ENCODE peak calls at places on chromosomes 7 and 10, in four cellular contexts. C, B, O and Z are unnamed samples.

GRCh38 chr7:69706070-69706469 is 107.8 kb downstream of the AUTS2 start:
- DNase-seq in C (no peak), B (no peak), O (no peak), Z (no peak)

GRCh38 chr10:61477469-61477868 is 24.3 kb upstream of the TMEM26 start:
- DNase-seq in O (no peak), C (no peak), B (no peak), Z (no peak)

GRCh38 chr10:69801094-69801433 is 642 bp upstream of the COL13A1 start:
- DNase-seq in B (peak), C (peak), O (no peak), Z (peak)

GRCh38 chr7:74343281-74344127 is 54.3 kb downstream of the CLIP2 start:
- DNase-seq in B (no peak), O (peak), C (no peak), Z (peak)

GRCh38 chr7:147298611-147299043 is 1182.0 kb downstream of the CNTNAP2 start:
- DNase-seq in O (no peak), B (no peak), C (no peak), Z (no peak)

GRCh38 chr7:121531175-121532070 is 135.3 kb upstream of the FAM3C start:
- DNase-seq in O (no peak), C (no peak), B (no peak), Z (no peak)

GRCh38 chr7:134792968-134793367 is 13.5 kb downstream of the CALD1 start:
- DNase-seq in C (peak), B (peak), O (no peak), Z (peak)

GRCh38 chr10:110076559-110077318 is 69.0 kb downstream of the ADD3 start:
- DNase-seq in O (no peak), B (peak), C (no peak), Z (peak)

GRCh38 chr10:32948451-32948850 is 9.6 kb downstream of the ITGB1 start:
- DNase-seq in O (no peak), B (no peak), C (no peak), Z (no peak)

GRCh38 chr7:84113906-84114875 is 80.4 kb downstream of the SEMA3A start:
- DNase-seq in B (no peak), O (no peak), C (no peak), Z (no peak)

GRCh38 chr7:18117482-18117881 is 89.8 kb upstream of the PRPS1L1 start:
- DNase-seq in O (no peak), B (peak), C (no peak), Z (no peak)

GRCh38 chr7:46058424-46058823 is 137.4 kb upstream of the IGFBP3 start:
- DNase-seq in B (no peak), O (no peak), C (no peak), Z (peak)

GRCh38 chr10:33460461-33461294 is 126.2 kb upstream of the NRP1 start:
- DNase-seq in O (no peak), C (peak), B (peak), Z (peak)

GRCh38 chr7:141533149-141533949 is 17.9 kb upstream of the AGK start:
- DNase-seq in B (peak), O (peak), C (peak), Z (peak)

GRCh38 chr10:33234779-33235178 is 99.7 kb downstream of the NRP1 start:
- DNase-seq in O (no peak), C (no peak), B (no peak), Z (peak)

GRCh38 chr7:44914992-44915607 is 29.8 kb upstream of the PURB start:
- DNase-seq in O (no peak), B (no peak), C (no peak), Z (no peak)

GRCh38 chr10:47095848-47096612 is 184.8 kb downstream of the PTPN20 start:
- DNase-seq in O (no peak), B (no peak), C (no peak), Z (no peak)

GRCh38 chr7:1899201-1899600 is 229.1 kb downstream of the ELFN1 start:
- DNase-seq in B (no peak), O (no peak), C (no peak), Z (peak)

GRCh38 chr10:18142151-18142550 is 1.9 kb downstream of the CACNB2 start:
- DNase-seq in C (no peak), O (no peak), B (no peak), Z (peak)

GRCh38 chr7:45980181-45980905 is 59.3 kb upstream of the IGFBP3 start:
- DNase-seq in C (no peak), O (no peak), B (no peak), Z (peak)

GRCh38 chr10:60526024-60526585 is 136.4 kb upstream of the ANK3 start:
- DNase-seq in C (no peak), O (no peak), B (no peak), Z (no peak)

GRCh38 chr10:85280014-85280413 is 951.6 kb downstream of the CCSER2 start:
- DNase-seq in B (peak), C (no peak), O (no peak), Z (no peak)

GRCh38 chr10:126646101-126646500 is 24.4 kb downstream of the C10orf90 start:
- DNase-seq in B (no peak), C (no peak), O (no peak), Z (peak)

GRCh38 chr10:93386496-93387369 is 95.4 kb downstream of the MYOF start:
- DNase-seq in C (peak), O (no peak), B (no peak), Z (peak)

GRCh38 chr7:118250860-118251494 is 26.5 kb downstream of the ANKRD7 start:
- DNase-seq in C (no peak), O (no peak), B (no peak), Z (no peak)

GRCh38 chr10:11527700-11528255 is 83.7 kb downstream of the USP6NL start:
- DNase-seq in O (no peak), C (no peak), B (no peak), Z (no peak)

GRCh38 chr7:54722026-54722425 is 37.0 kb downstream of the SEC61G start:
- DNase-seq in O (no peak), B (no peak), C (no peak), Z (no peak)

GRCh38 chr10:70758757-70759514 is 26.2 kb downstream of the TBATA start:
- DNase-seq in O (peak), B (peak), C (peak), Z (peak)

GRCh38 chr7:22187691-22188348 is 169.1 kb downstream of the RAPGEF5 start:
- DNase-seq in C (no peak), O (no peak), B (no peak), Z (no peak)

GRCh38 chr7:5375925-5376324 is 47.7 kb downstream of the TNRC18 start:
- DNase-seq in O (no peak), C (no peak), B (no peak), Z (no peak)

GRCh38 chr7:111210996-111211395 is 120.1 kb downstream of the LRRN3 start:
- DNase-seq in B (no peak), O (no peak), C (no peak), Z (peak)

GRCh38 chr7:95691464-95691863 is 80.9 kb upstream of the DYNC1I1 start:
- DNase-seq in O (no peak), B (no peak), C (no peak), Z (no peak)

GRCh38 chr7:2621061-2621828 is 10.5 kb upstream of the TTYH3 start:
- DNase-seq in O (no peak), C (peak), B (peak), Z (peak)

GRCh38 chr7:105399043-105399725 is 10.5 kb upstream of the SRPK2 start:
- DNase-seq in O (no peak), C (no peak), B (no peak), Z (peak)

GRCh38 chr7:142420554-142421362 is 162.9 kb upstream of the PRSS58 start:
- DNase-seq in B (no peak), C (no peak), O (no peak), Z (peak)

GRCh38 chr10:130970341-130971122 is 341.0 kb downstream of the TCERG1L start:
- DNase-seq in C (no peak), O (no peak), B (no peak), Z (no peak)

GRCh38 chr7:143046334-143046935 is 5.7 kb upstream of the OR6V1 start:
- DNase-seq in B (no peak), O (no peak), C (no peak), Z (peak)

GRCh38 chr7:129843982-129844840 is 108.5 kb downstream of the UBE2H start:
- DNase-seq in O (no peak), C (no peak), B (no peak), Z (no peak)

DNA sequence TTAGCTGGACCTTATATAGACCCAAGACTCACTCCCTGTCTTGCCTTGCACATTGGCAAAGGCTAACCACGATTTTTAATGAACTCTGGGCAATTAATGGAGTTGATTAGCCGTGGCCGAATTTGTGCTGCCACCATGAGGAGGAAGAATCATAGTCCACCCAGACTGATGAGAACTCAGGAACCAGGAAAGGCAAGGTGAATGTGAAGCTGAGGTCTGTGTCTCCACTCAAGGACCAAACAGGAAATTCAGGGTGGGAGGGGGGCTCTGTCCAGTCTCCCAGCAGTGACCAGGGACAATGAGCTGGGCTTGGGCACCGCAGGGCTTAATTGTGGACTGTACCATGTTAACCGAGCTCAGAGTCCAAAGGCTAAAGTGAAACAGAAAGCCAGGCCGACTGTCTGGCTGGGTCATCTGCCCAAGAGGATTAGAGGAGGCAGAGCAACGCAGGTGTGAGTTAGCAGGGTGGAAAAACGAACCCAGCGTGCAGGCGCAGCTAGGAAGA is 127.0 kb upstream of the JCAD start:
- DNase-seq in B (no peak), C (no peak), O (no peak), Z (peak)
- TF ChIP-seq CTCF in B (no peak), C (peak), O (peak), Z (peak)

GRCh38 chr10:17028843-17029580 is 100.6 kb downstream of the CUBN start:
- DNase-seq in C (no peak), O (no peak), B (no peak), Z (no peak)

GRCh38 chr10:17031656-17032630 is 97.7 kb downstream of the CUBN start:
- DNase-seq in O (no peak), C (no peak), B (no peak), Z (no peak)

GRCh38 chr10:17026686-17027485 is 102.7 kb downstream of the CUBN start:
- DNase-seq in O (no peak), B (no peak), C (no peak), Z (peak)

GRCh38 chr10:17033529-17034250 is 95.9 kb downstream of the CUBN start:
- DNase-seq in C (no peak), B (no peak), O (no peak), Z (peak)

GRCh38 chr10:17029581-17030271 is 99.9 kb downstream of the CUBN start:
- DNase-seq in O (no peak), C (peak), B (peak), Z (peak)
- H3K4me3 ChIP-seq in O (peak), C (peak), B (no peak), Z (no peak)

GRCh38 chr10:86900955-86901354 is 56.5 kb downstream of the MMRN2 start:
- DNase-seq in O (no peak), C (peak), B (peak), Z (peak)
- TF ChIP-seq CTCF in O (no peak), C (no peak), B (no peak), Z (no peak)

GRCh38 chr10:28679941-28680752 is 2.8 kb downstream of the BAMBI start:
- DNase-seq in C (no peak), B (no peak), O (no peak), Z (no peak)
- H3K4me3 ChIP-seq in C (peak), B (no peak), O (no peak), Z (no peak)

GRCh38 chr7:149817836-149818535 is 20.2 kb upstream of the ZNF862 start:
- DNase-seq in B (no peak), O (no peak), C (no peak), Z (no peak)

GRCh38 chr7:149818536-149818840 is 19.7 kb upstream of the ZNF862 start:
- DNase-seq in C (peak), B (no peak), O (no peak), Z (no peak)

GRCh38 chr7:149819961-149820340 is 18.2 kb upstream of the ZNF862 start:
- DNase-seq in O (no peak), B (no peak), C (peak), Z (no peak)

GRCh38 chr7:149820622-149821190 is 17.5 kb upstream of the ZNF862 start:
- DNase-seq in B (no peak), O (no peak), C (peak), Z (no peak)

GRCh38 chr7:149819141-149819960 is 18.8 kb upstream of the ZNF862 start:
- DNase-seq in O (no peak), C (peak), B (no peak), Z (no peak)
- TF ChIP-seq CTCF in O (no peak), C (no peak), B (no peak), Z (no peak)

DNA sequence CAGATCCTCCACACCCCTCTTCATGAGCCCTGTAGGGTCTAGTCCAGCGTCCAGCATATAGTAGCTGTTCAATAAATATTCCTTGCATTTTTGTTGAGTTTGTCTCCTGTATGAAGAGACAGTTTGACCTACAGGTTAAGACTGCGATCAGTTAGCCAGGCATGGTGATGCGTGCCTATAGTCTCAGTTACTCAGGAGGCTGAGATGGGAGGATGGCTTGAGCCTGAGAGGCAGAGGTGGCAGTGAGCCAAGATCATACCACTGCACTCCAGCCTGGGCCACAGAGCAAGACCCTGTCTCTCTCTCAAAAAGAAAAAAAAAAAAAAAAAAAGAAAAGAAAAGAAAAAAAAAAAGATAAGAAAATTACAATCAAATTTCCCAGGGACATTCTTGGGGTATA is 5.1 kb upstream of the CUEDC2 start:
- DNase-seq in O (no peak), B (no peak), C (no peak), Z (no peak)
- H3K4me3 ChIP-seq in O (no peak), B (no peak), C (no peak), Z (no peak)

GRCh38 chr10:6173203-6173602 is 29.5 kb upstream of the PFKFB3 start:
- DNase-seq in B (no peak), O (no peak), C (no peak), Z (no peak)
- TF ChIP-seq CTCF in B (no peak), O (no peak), C (peak), Z (no peak)

DNA sequence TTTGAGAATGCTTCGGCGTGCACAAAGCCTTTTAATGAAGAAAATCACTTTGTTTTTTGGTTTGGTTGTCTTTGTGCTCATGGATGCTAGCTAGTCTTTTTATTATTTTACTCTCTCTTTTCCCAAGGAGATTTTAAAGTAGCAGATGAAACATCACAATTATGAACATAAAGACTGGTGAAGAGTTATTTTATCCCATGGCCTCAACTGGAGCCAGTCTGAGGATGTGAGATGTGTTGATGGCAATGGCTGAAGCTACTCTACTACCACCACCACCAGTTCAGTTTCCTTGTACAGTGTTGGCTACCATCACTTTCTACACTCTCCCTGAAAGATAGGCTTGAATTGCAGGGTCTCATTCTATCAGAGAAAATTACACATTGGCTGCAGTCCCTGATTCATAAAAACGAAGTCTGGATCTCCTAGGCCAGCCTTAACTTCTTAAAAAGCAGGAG is 494 bp upstream of the HERC4 start:
- DNase-seq in B (no peak), O (no peak), C (no peak), Z (no peak)
- H3K4me3 ChIP-seq in B (no peak), O (peak), C (peak), Z (no peak)

DNA sequence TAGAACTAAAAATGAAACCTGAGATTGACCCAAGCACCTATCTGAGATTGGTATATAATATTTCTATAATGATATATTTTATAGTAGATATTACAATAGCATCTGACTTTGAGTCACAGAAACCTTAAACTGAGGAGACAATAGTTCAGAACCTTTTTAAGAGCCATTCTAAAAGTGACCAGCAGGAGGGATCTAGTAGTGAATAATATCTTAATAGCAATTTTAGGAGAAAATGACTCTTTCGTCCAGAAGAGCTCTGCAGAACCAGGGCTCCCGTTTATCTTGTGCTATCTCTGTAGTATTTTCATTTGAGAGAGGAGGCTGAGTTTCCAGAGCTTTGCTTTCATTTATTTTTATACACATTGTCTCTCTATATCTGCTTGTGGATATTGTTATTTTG is 68.1 kb downstream of the PODXL start:
- DNase-seq in C (no peak), O (no peak), B (no peak), Z (no peak)
- TF ChIP-seq CTCF in C (peak), O (no peak), B (no peak), Z (peak)